ENCODE peak calls at places on chromosomes 3 and 15, in six cellular contexts. One of them, this sample, is unnamed. For H3K9me3, the result is how much of the 10 kb centered on the place peaks cover.

GRCh38 chr15:98966036-98966787 is 41.4 kb downstream of the PGPEP1L start:
- DNase-seq in right atrium auricular region: no peak
- DNase-seq in A673: no peak
- DNase-seq in heart left ventricle: no peak
- DNase-seq in CD4-positive, alpha-beta T cell: no peak
- DNase-seq in cardiac muscle cell: peak
- DNase-seq in this sample: no peak

GRCh38 chr3:24662449-24663345 is 168.0 kb upstream of the THRB start:
- DNase-seq in right atrium auricular region: no peak
- DNase-seq in A673: no peak
- DNase-seq in heart left ventricle: no peak
- DNase-seq in CD4-positive, alpha-beta T cell: no peak
- DNase-seq in cardiac muscle cell: no peak
- DNase-seq in this sample: no peak

GRCh38 chr3:186757686-186758220 is 25.6 kb upstream of the EIF4A2 start:
- DNase-seq in right atrium auricular region: no peak
- DNase-seq in A673: no peak
- DNase-seq in heart left ventricle: no peak
- DNase-seq in CD4-positive, alpha-beta T cell: no peak
- DNase-seq in cardiac muscle cell: no peak
- DNase-seq in this sample: no peak

GRCh38 chr3:187000711-187001151 is 70.4 kb downstream of the ST6GAL1 start:
- DNase-seq in right atrium auricular region: no peak
- DNase-seq in A673: no peak
- DNase-seq in heart left ventricle: no peak
- DNase-seq in CD4-positive, alpha-beta T cell: no peak
- DNase-seq in cardiac muscle cell: no peak
- DNase-seq in this sample: no peak

GRCh38 chr3:191259486-191259885 is 60.4 kb downstream of the OSTN start:
- DNase-seq in right atrium auricular region: no peak
- DNase-seq in A673: no peak
- DNase-seq in heart left ventricle: no peak
- DNase-seq in CD4-positive, alpha-beta T cell: no peak
- DNase-seq in cardiac muscle cell: no peak
- DNase-seq in this sample: no peak

GRCh38 chr3:177827517-177828249 is 630.4 kb upstream of the TBL1XR1 start:
- DNase-seq in right atrium auricular region: no peak
- DNase-seq in A673: peak
- DNase-seq in heart left ventricle: no peak
- DNase-seq in CD4-positive, alpha-beta T cell: no peak
- DNase-seq in cardiac muscle cell: no peak
- DNase-seq in this sample: no peak

GRCh38 chr3:22939349-22939748 is 263.8 kb upstream of the UBE2E2 start:
- DNase-seq in right atrium auricular region: no peak
- DNase-seq in A673: no peak
- DNase-seq in heart left ventricle: no peak
- DNase-seq in CD4-positive, alpha-beta T cell: no peak
- DNase-seq in cardiac muscle cell: no peak
- DNase-seq in this sample: no peak

GRCh38 chr3:172749201-172749965 is 1.1 kb upstream of the ECT2 start:
- DNase-seq in right atrium auricular region: peak
- DNase-seq in A673: no peak
- DNase-seq in heart left ventricle: no peak
- DNase-seq in CD4-positive, alpha-beta T cell: no peak
- DNase-seq in cardiac muscle cell: no peak
- DNase-seq in this sample: no peak

GRCh38 chr3:128166971-128167453 is 13.7 kb downstream of the EEFSEC start:
- DNase-seq in right atrium auricular region: no peak
- DNase-seq in A673: no peak
- DNase-seq in heart left ventricle: no peak
- DNase-seq in CD4-positive, alpha-beta T cell: no peak
- DNase-seq in cardiac muscle cell: no peak
- DNase-seq in this sample: no peak

GRCh38 chr3:174346571-174346970 is 512.6 kb upstream of the NAALADL2 start:
- DNase-seq in right atrium auricular region: no peak
- DNase-seq in A673: no peak
- DNase-seq in heart left ventricle: no peak
- DNase-seq in CD4-positive, alpha-beta T cell: no peak
- DNase-seq in cardiac muscle cell: no peak
- DNase-seq in this sample: no peak

GRCh38 chr3:177946965-177947364 is 589.3 kb upstream of the KCNMB2 start:
- DNase-seq in right atrium auricular region: no peak
- DNase-seq in A673: no peak
- DNase-seq in heart left ventricle: no peak
- DNase-seq in CD4-positive, alpha-beta T cell: no peak
- DNase-seq in cardiac muscle cell: no peak
- DNase-seq in this sample: no peak

GRCh38 chr3:69359339-69359893 is 26.5 kb downstream of the FRMD4B start:
- DNase-seq in right atrium auricular region: no peak
- DNase-seq in A673: no peak
- DNase-seq in heart left ventricle: no peak
- DNase-seq in CD4-positive, alpha-beta T cell: no peak
- DNase-seq in cardiac muscle cell: no peak
- DNase-seq in this sample: no peak

GRCh38 chr15:42087926-42088800 is 6.2 kb downstream of the PLA2G4D start:
- DNase-seq in right atrium auricular region: no peak
- DNase-seq in A673: no peak
- DNase-seq in heart left ventricle: no peak
- DNase-seq in CD4-positive, alpha-beta T cell: no peak
- DNase-seq in cardiac muscle cell: no peak
- DNase-seq in this sample: no peak

GRCh38 chr3:184786271-184787010 is 25.5 kb upstream of the VPS8 start:
- DNase-seq in right atrium auricular region: peak
- DNase-seq in A673: peak
- DNase-seq in heart left ventricle: peak
- DNase-seq in CD4-positive, alpha-beta T cell: no peak
- DNase-seq in cardiac muscle cell: no peak
- DNase-seq in this sample: peak

GRCh38 chr3:111031538-111031937 is 40.1 kb upstream of the NECTIN3 start:
- DNase-seq in right atrium auricular region: no peak
- DNase-seq in A673: no peak
- DNase-seq in heart left ventricle: no peak
- DNase-seq in CD4-positive, alpha-beta T cell: no peak
- DNase-seq in cardiac muscle cell: no peak
- DNase-seq in this sample: no peak

GRCh38 chr3:185215873-185216586 is 37.8 kb downstream of the EHHADH start:
- DNase-seq in right atrium auricular region: no peak
- DNase-seq in A673: peak
- DNase-seq in heart left ventricle: no peak
- DNase-seq in CD4-positive, alpha-beta T cell: no peak
- DNase-seq in cardiac muscle cell: peak
- DNase-seq in this sample: no peak

GRCh38 chr3:197241173-197241572 is 57.2 kb downstream of the DLG1 start:
- DNase-seq in right atrium auricular region: no peak
- DNase-seq in A673: no peak
- DNase-seq in heart left ventricle: no peak
- DNase-seq in CD4-positive, alpha-beta T cell: no peak
- DNase-seq in cardiac muscle cell: no peak
- DNase-seq in this sample: no peak

GRCh38 chr3:197237897-197238296 is 60.5 kb downstream of the DLG1 start:
- DNase-seq in right atrium auricular region: no peak
- DNase-seq in A673: no peak
- DNase-seq in heart left ventricle: no peak
- DNase-seq in CD4-positive, alpha-beta T cell: no peak
- DNase-seq in cardiac muscle cell: no peak
- DNase-seq in this sample: no peak

GRCh38 chr3:197238842-197239241 is 59.6 kb downstream of the DLG1 start:
- DNase-seq in right atrium auricular region: no peak
- DNase-seq in A673: no peak
- DNase-seq in heart left ventricle: no peak
- DNase-seq in CD4-positive, alpha-beta T cell: no peak
- DNase-seq in cardiac muscle cell: no peak
- DNase-seq in this sample: no peak

GRCh38 chr3:197242784-197243432 is 55.5 kb downstream of the DLG1 start:
- DNase-seq in right atrium auricular region: no peak
- DNase-seq in A673: no peak
- DNase-seq in heart left ventricle: no peak
- DNase-seq in CD4-positive, alpha-beta T cell: no peak
- DNase-seq in cardiac muscle cell: no peak
- DNase-seq in this sample: no peak

DNA sequence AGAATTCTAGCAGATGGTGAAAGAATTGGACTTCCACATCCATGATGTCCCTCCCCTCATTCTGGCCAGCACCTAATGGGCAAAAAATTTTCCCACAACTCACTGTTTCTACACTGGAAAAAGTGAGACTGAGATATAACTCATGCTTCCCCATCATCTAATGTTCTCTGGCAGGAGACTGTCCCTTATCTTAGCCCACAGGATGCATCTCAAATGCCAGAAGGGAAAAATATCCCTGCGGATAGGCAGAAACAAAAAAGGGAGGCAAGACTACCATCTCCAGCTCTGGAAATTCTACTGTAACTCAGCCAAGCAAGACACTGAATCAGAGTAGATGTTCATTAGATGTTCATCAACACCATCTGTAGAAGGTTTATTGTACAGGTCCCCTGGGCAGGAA is 58.6 kb downstream of the DLG1 start:
- DNase-seq in right atrium auricular region: no peak
- DNase-seq in A673: no peak
- DNase-seq in heart left ventricle: no peak
- DNase-seq in CD4-positive, alpha-beta T cell: no peak
- DNase-seq in cardiac muscle cell: no peak
- DNase-seq in this sample: no peak
- H3K9me3 ChIP-seq in right atrium auricular region: under half
- H3K9me3 ChIP-seq in A673: under half
- H3K9me3 ChIP-seq in heart left ventricle: under half
- H3K9me3 ChIP-seq in CD4-positive, alpha-beta T cell: under half
- H3K9me3 ChIP-seq in cardiac muscle cell: under half
- H3K9me3 ChIP-seq in this sample: under half

DNA sequence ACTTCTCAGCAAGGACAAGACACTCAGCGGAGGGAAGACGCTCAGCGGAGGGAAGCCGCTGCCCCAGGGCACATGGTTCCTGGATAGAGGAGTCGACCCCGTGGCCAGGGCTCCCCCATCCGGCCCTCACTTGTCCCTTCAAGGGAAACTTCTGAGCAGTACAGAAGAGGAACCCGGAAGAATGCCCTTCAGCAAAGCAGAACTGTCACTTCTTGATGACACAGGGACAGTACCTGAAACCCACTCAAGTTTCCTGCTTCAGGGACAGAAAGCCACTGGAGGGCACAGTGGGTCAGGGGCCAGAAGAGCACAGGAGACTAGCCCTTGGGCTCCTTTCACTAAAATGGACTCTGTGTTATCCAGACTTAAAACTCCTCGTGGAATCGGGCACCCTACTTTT is 97.8 kb upstream of the RPL32 start:
- DNase-seq in right atrium auricular region: no peak
- DNase-seq in A673: no peak
- DNase-seq in heart left ventricle: no peak
- DNase-seq in CD4-positive, alpha-beta T cell: no peak
- DNase-seq in cardiac muscle cell: no peak
- DNase-seq in this sample: no peak
- H3K27ac ChIP-seq in right atrium auricular region: peak
- H3K27ac ChIP-seq in A673: peak
- H3K27ac ChIP-seq in heart left ventricle: peak
- H3K27ac ChIP-seq in CD4-positive, alpha-beta T cell: no peak
- H3K27ac ChIP-seq in cardiac muscle cell: no peak
- H3K27ac ChIP-seq in this sample: no peak

GRCh38 chr3:58305882-58306661 is at the start of the genes HTD2 and RPP14:
- DNase-seq in right atrium auricular region: peak
- DNase-seq in A673: peak
- DNase-seq in heart left ventricle: peak
- DNase-seq in CD4-positive, alpha-beta T cell: peak
- DNase-seq in cardiac muscle cell: peak
- DNase-seq in this sample: peak
- TF ChIP-seq CTCF in right atrium auricular region: peak
- TF ChIP-seq CTCF in A673: peak
- TF ChIP-seq CTCF in heart left ventricle: peak
- TF ChIP-seq CTCF in CD4-positive, alpha-beta T cell: peak
- TF ChIP-seq CTCF in cardiac muscle cell: peak
- TF ChIP-seq CTCF in this sample: peak

DNA sequence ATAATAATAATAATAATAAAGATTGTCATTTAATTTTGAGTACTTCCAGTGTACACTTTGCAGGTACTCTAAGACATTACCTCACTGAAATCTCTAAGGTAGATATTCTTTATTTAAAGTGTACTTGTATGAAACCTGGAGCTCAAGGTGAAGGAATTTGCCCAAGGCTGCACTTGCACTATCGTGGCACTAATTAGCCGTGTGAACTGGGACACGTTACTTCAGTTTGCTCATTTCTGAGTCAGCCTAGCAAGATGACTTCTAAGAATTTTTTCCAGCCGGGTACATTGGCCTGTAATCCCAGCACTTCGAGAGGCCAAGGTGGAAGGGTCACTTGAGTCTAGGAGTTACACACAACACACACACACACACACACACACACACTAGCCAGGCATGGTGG is 33.5 kb downstream of the MLH1 start:
- DNase-seq in right atrium auricular region: no peak
- DNase-seq in A673: no peak
- DNase-seq in heart left ventricle: no peak
- DNase-seq in CD4-positive, alpha-beta T cell: no peak
- DNase-seq in cardiac muscle cell: no peak
- DNase-seq in this sample: peak
- H3K9me3 ChIP-seq in right atrium auricular region: under half
- H3K9me3 ChIP-seq in A673: under half
- H3K9me3 ChIP-seq in heart left ventricle: under half
- H3K9me3 ChIP-seq in CD4-positive, alpha-beta T cell: under half
- H3K9me3 ChIP-seq in cardiac muscle cell: under half
- H3K9me3 ChIP-seq in this sample: under half

DNA sequence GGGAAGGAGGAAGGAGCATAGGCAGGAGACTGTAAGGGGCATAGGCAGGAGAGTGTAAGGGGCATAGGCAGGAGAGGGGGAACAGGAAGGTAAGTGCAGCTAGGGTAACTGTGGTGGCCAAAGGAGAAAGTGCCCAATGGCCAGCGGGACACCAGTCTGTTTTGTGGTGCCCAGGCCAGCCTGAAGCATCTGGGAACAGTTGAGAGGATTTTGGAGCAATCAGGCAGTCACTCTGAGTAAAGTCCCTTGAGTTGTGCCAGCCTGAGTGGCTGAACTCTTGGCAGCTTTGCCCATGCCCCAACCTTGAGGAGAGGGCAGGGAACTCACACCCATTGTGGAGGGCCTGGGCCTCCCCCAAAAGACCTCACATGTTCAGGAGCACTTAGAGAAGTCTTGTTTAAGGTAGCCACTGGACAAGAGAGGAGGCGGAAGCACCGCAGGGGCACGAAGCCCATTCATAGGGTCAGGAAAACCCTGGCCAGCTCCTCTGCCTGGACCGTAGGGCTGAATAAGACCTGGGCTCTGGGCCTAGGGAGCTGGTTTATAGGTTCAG is 3.5 kb upstream of the TGM5 start:
- DNase-seq in right atrium auricular region: peak
- DNase-seq in A673: no peak
- DNase-seq in heart left ventricle: no peak
- DNase-seq in CD4-positive, alpha-beta T cell: no peak
- DNase-seq in cardiac muscle cell: no peak
- DNase-seq in this sample: no peak
- H3K27ac ChIP-seq in right atrium auricular region: no peak
- H3K27ac ChIP-seq in A673: no peak
- H3K27ac ChIP-seq in heart left ventricle: no peak
- H3K27ac ChIP-seq in CD4-positive, alpha-beta T cell: no peak
- H3K27ac ChIP-seq in cardiac muscle cell: no peak
- H3K27ac ChIP-seq in this sample: no peak

This sample was measured in thyroid gland.